ENCODE peak calls at places on chromosomes 2 and 18, in four cellular contexts. Y is GM23338, C is ovary, Q is left ventricle myocardium inferior. X is an unnamed sample.

GRCh38 chr2:112848833-112849232 is 12.3 kb upstream of the IL1B start:
- DNase-seq in Y (no peak), C (no peak), Q (no peak), X (no peak)

GRCh38 chr2:230068658-230069080 is at the start of gene SLC16A14:
- DNase-seq in Y (peak; percentile 66), C (peak; percentile 30), Q (no peak), X (no peak)

GRCh38 chr2:86309966-86310365 is 27.5 kb downstream of the REEP1 start:
- DNase-seq in Y (no peak), C (no peak), Q (no peak), X (no peak)

GRCh38 chr2:72661985-72662384 is 163.8 kb downstream of the EXOC6B start:
- DNase-seq in Y (no peak), C (no peak), Q (no peak), X (no peak)

GRCh38 chr2:17805166-17805565 is 11.1 kb upstream of the MSGN1 start:
- DNase-seq in Y (no peak), C (no peak), Q (no peak), X (no peak)

GRCh38 chr18:47574966-47575365 is 323.5 kb upstream of the SKOR2 start:
- DNase-seq in Y (no peak), C (no peak), Q (no peak), X (no peak)

GRCh38 chr2:55902971-55903370 is 20.6 kb downstream of the EFEMP1 start:
- DNase-seq in Y (no peak), C (no peak), Q (no peak), X (no peak)

GRCh38 chr18:31072175-31072574 is 29.6 kb upstream of the DSC3 start:
- DNase-seq in Y (no peak), C (no peak), Q (no peak), X (no peak)

GRCh38 chr18:8424481-8424880 is 184.8 kb upstream of the RAB12 start:
- DNase-seq in Y (no peak), C (no peak), Q (no peak), X (peak; percentile 60)

GRCh38 chr2:42314892-42315468 is 46.0 kb downstream of the COX7A2L start:
- DNase-seq in Y (no peak), C (no peak), Q (no peak), X (no peak)

GRCh38 chr2:16006537-16007166 is 66.3 kb downstream of the MYCN start:
- DNase-seq in Y (no peak), C (no peak), Q (no peak), X (no peak)

GRCh38 chr18:35917043-35917442 is 55.4 kb upstream of the RMP24 start:
- DNase-seq in Y (peak; percentile 33), C (no peak), Q (no peak), X (peak; percentile 28)

GRCh38 chr2:36710858-36711520 is 14.5 kb downstream of the VIT start:
- DNase-seq in Y (no peak), C (no peak), Q (no peak), X (no peak)

GRCh38 chr2:95024306-95024880 is 1.1 kb upstream of the MAL start:
- DNase-seq in Y (no peak), C (no peak), Q (no peak), X (no peak)

GRCh38 chr2:9158786-9159779 is 47.5 kb upstream of the ASAP2 start:
- DNase-seq in Y (no peak), C (no peak), Q (no peak), X (no peak)

GRCh38 chr18:62402342-62402948 is 77.3 kb downstream of the TNFRSF11A start:
- DNase-seq in Y (no peak), C (no peak), Q (no peak), X (no peak)

GRCh38 chr2:117771969-117772630 is 42.4 kb upstream of the DDX18 start:
- DNase-seq in Y (peak; percentile 52), C (no peak), Q (no peak), X (peak; percentile 14)

GRCh38 chr2:97747285-97747684 is 33.9 kb downstream of the ZAP70 start:
- DNase-seq in Y (no peak), C (no peak), Q (no peak), X (no peak)

DNA sequence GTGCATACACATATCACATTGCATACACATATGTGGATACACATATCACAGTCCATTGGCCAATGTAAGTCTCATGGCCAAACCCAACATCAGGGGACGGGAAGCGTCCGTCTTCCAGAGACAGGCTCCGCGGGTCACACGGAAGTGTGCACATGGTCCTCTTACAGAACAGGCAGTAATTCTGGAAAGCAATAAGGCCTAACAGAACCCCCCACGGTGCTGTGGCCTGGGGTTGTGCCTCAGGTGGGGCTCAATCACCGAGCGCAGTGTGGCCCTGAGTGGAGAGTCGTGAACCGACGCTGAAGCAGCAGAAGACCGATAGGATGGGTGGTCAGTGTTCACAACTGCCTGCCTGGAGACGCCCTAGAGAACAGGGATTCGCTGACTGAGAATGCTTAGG is 857.3 kb downstream of the GALR1 start:
- DNase-seq in Y (no peak), C (no peak), Q (no peak), X (no peak)
- H3K27me3 ChIP-seq in Y (no peaks in the 10 kb centered on the region), C (no peaks in the 10 kb centered on the region), Q (no peaks in the 10 kb centered on the region), X (no peaks in the 10 kb centered on the region)

DNA sequence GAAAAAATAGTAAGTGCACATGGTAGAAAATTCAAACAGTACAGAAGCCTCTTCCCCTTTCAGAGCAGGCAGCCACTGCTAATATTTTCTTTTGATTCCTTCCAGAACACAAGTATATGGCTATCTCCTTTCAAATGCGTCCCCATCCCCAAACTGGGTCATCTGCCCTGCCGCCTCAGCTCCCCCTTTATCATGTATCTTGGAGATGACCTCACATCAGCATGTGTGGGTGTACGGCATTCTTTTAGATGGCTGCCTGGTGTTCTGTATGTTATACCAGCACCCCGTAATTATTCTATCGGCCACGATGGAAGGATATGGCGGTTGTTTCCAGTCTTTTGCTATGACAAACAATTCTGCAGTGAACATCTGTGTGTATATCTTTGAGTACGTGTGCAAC is 70.6 kb upstream of the DLX2 start:
- DNase-seq in Y (peak; percentile 61), C (no peak), Q (no peak), X (peak; percentile 57)
- H3K4me3 ChIP-seq in Y (peak overlapping the region; percentile 64), C (no peak overlapping the region), Q (no peak overlapping the region), X (no peak overlapping the region)

GRCh38 chr2:228542277-228542676 is 360.8 kb upstream of the SPHKAP start:
- DNase-seq in Y (no peak), C (no peak), Q (no peak), X (no peak)
- H3K36me3 ChIP-seq in Y (peaks cover 12% of the 10 kb centered on the region), C (no peaks in the 10 kb centered on the region), Q (no peaks in the 10 kb centered on the region), X (no peaks in the 10 kb centered on the region)

GRCh38 chr2:126804347-126804746 is 94.3 kb upstream of the TEX51 start:
- DNase-seq in Y (no peak), C (no peak), Q (no peak), X (no peak)
- H3K27me3 ChIP-seq in Y (no peaks in the 10 kb centered on the region), C (no peaks in the 10 kb centered on the region), Q (peaks cover 4% of the 10 kb centered on the region), X (no peaks in the 10 kb centered on the region)

DNA sequence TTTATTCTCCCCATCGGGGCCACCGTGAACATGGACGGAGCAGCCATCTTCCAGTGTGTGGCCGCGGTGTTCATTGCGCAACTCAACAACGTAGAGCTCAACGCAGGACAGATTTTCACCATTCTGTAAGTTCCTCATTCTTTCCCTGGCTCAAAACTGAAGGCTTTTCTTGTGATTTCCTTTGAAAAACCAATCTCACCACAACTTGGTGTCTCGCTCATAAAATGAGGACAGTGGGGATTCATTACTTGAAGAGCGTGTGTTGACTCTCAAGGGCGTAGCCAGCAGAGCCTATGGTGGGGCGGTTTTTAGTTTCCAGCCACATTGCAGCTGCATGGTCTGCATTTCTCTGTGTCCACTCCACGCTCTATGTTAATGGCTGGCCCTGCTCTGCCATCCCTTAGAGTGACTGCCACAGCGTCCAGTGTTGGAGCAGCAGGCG is 29.0 kb downstream of the SLC1A4 start:
- DNase-seq in Y (no peak), C (no peak), Q (peak; percentile 42), X (no peak)
- H3K4me3 ChIP-seq in Y (no peak overlapping the region), C (no peak overlapping the region), Q (no peak overlapping the region), X (no peak overlapping the region)

DNA sequence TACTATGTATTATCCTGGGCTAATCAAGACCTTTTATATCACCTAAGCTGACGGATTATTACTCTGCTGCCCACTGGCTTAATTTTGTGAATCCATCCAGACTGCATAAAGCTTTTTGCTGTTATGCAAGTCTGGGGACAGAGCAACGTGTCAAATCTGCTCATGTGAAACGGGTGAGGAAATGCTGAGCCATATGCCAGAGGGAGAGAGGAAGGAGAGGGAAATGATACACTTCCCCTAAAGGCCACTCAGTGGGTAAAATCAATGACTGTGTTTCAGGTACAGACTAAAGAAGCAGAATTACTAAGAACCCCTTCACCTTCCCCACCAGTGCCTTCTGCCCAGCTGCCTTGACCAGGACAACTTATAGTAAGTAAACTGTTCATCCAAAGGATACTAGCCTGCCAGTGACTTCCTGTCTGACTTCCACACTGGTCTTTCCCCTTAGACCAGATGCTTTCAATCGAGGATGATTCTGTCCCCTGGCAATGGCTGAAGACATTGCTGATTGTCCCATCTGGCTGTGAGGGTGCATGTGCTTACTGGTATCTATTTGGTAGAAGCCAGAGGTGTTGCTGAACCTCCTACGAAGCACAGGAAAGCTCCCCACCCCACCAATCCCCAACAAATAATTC is 43.0 kb downstream of the STAT1 start:
- DNase-seq in Y (no peak), C (no peak), Q (no peak), X (no peak)
- H3K36me3 ChIP-seq in Y (peaks cover 34% of the 10 kb centered on the region), C (no peaks in the 10 kb centered on the region), Q (peaks cover 94% of the 10 kb centered on the region), X (peaks cover 16% of the 10 kb centered on the region)

GRCh38 chr2:120442541-120442922 is 96.6 kb downstream of the INHBB start:
- DNase-seq in Y (no peak), C (no peak), Q (no peak), X (peak; percentile 69)
- H3K27me3 ChIP-seq in Y (peaks cover 52% of the 10 kb centered on the region), C (no peaks in the 10 kb centered on the region), Q (peaks cover 63% of the 10 kb centered on the region), X (peaks cover 51% of the 10 kb centered on the region)